ENCODE peak calls at places on chromosomes 4 and X, in four cellular contexts. One of them, this sample, is unnamed.

GRCh38 chrX:25968920-25969319 is 169.2 kb upstream of the MAGEB18 start:
- DNase-seq in K562: peak
- DNase-seq in HepG2: peak
- DNase-seq in H1: peak
- DNase-seq in this sample: no peak

GRCh38 chr4:56345461-56345860 is 41.8 kb downstream of the AASDH start:
- DNase-seq in H1: no peak
- DNase-seq in K562: no peak
- DNase-seq in HepG2: no peak
- DNase-seq in this sample: no peak

GRCh38 chrX:114344756-114345155 is 239.1 kb upstream of the HTR2C start:
- DNase-seq in K562: peak
- DNase-seq in HepG2: peak
- DNase-seq in H1: no peak
- DNase-seq in this sample: no peak

GRCh38 chr4:90841676-90842075 is 714.5 kb downstream of the CCSER1 start:
- DNase-seq in K562: no peak
- DNase-seq in HepG2: no peak
- DNase-seq in H1: no peak
- DNase-seq in this sample: no peak

GRCh38 chrX:9379697-9380551 is 84.9 kb upstream of the TBL1X start:
- DNase-seq in K562: no peak
- DNase-seq in HepG2: peak
- DNase-seq in H1: no peak
- DNase-seq in this sample: no peak

GRCh38 chrX:14039344-14039743 is 9.7 kb upstream of the GEMIN8 start:
- DNase-seq in H1: no peak
- DNase-seq in K562: peak
- DNase-seq in HepG2: peak
- DNase-seq in this sample: no peak

GRCh38 chr4:3682236-3683076 is 83.7 kb upstream of the ADRA2C start:
- DNase-seq in HepG2: no peak
- DNase-seq in K562: no peak
- DNase-seq in H1: no peak
- DNase-seq in this sample: no peak

GRCh38 chr4:75126058-75126457 is 193.1 kb downstream of the PARM1 start:
- DNase-seq in HepG2: no peak
- DNase-seq in H1: no peak
- DNase-seq in K562: no peak
- DNase-seq in this sample: no peak

GRCh38 chrX:118552501-118552900 is 56.9 kb downstream of the DOCK11 start:
- DNase-seq in HepG2: no peak
- DNase-seq in K562: no peak
- DNase-seq in H1: no peak
- DNase-seq in this sample: no peak

GRCh38 chr4:88809561-88810219 is 112.1 kb upstream of the NAP1L5 start:
- DNase-seq in H1: no peak
- DNase-seq in HepG2: peak
- DNase-seq in K562: no peak
- DNase-seq in this sample: no peak

GRCh38 chrX:41090568-41091238 is 5.5 kb downstream of the USP9X start:
- DNase-seq in H1: no peak
- DNase-seq in K562: no peak
- DNase-seq in HepG2: peak
- DNase-seq in this sample: no peak

GRCh38 chr4:152957437-152958185 is 21.5 kb downstream of the FHDC1 start:
- DNase-seq in H1: no peak
- DNase-seq in K562: peak
- DNase-seq in HepG2: no peak
- DNase-seq in this sample: no peak

GRCh38 chr4:6760865-6761264 is 21.7 kb upstream of the KIAA0232 start:
- DNase-seq in H1: no peak
- DNase-seq in HepG2: no peak
- DNase-seq in K562: no peak
- DNase-seq in this sample: no peak

GRCh38 chrX:41895826-41896225 is 27.5 kb downstream of the CASK start:
- DNase-seq in H1: no peak
- DNase-seq in HepG2: no peak
- DNase-seq in K562: no peak
- DNase-seq in this sample: no peak

GRCh38 chr4:83561381-83561780 is 25.5 kb downstream of the GPAT3 start:
- DNase-seq in HepG2: peak
- DNase-seq in H1: no peak
- DNase-seq in K562: no peak
- DNase-seq in this sample: no peak

GRCh38 chr4:27759621-27760020 is 899.0 kb downstream of the STIM2 start:
- DNase-seq in H1: no peak
- DNase-seq in K562: no peak
- DNase-seq in HepG2: no peak
- DNase-seq in this sample: no peak

GRCh38 chr4:106569151-106570029 is 200.8 kb upstream of the GIMD1 start:
- DNase-seq in K562: no peak
- DNase-seq in HepG2: no peak
- DNase-seq in H1: no peak
- DNase-seq in this sample: no peak

GRCh38 chr4:54186371-54186770 is 42.7 kb upstream of the PDGFRA start:
- DNase-seq in HepG2: no peak
- DNase-seq in H1: no peak
- DNase-seq in K562: no peak
- DNase-seq in this sample: no peak

GRCh38 chrX:12956704-12957541 is 18.0 kb upstream of the TMSB4X start:
- DNase-seq in HepG2: no peak
- DNase-seq in H1: no peak
- DNase-seq in K562: peak
- DNase-seq in this sample: peak

GRCh38 chrX:54223581-54223980 is 40.5 kb upstream of the FAM120C start:
- DNase-seq in H1: no peak
- DNase-seq in HepG2: no peak
- DNase-seq in K562: no peak
- DNase-seq in this sample: no peak

GRCh38 chr4:188992706-188993105 is 853.5 kb downstream of the TRIML1 start:
- DNase-seq in HepG2: no peak
- DNase-seq in H1: no peak
- DNase-seq in K562: no peak
- DNase-seq in this sample: no peak

GRCh38 chrX:151711787-151712186 is 4.0 kb upstream of the FATE1 start:
- DNase-seq in K562: no peak
- DNase-seq in HepG2: no peak
- DNase-seq in H1: no peak
- DNase-seq in this sample: no peak

GRCh38 chrX:130117166-130117565 is 6.9 kb upstream of the ELF4 start:
- DNase-seq in H1: no peak
- DNase-seq in HepG2: no peak
- DNase-seq in K562: no peak
- DNase-seq in this sample: no peak

GRCh38 chr4:132266374-132266773 is 882.7 kb upstream of the PCDH10 start:
- DNase-seq in K562: no peak
- DNase-seq in HepG2: no peak
- DNase-seq in H1: no peak
- DNase-seq in this sample: no peak

GRCh38 chr4:39096847-39097246 is 34.8 kb downstream of the KLHL5 start:
- DNase-seq in K562: no peak
- DNase-seq in HepG2: no peak
- DNase-seq in H1: no peak
- DNase-seq in this sample: no peak

GRCh38 chr4:185369729-185370128 is 26.0 kb downstream of the LRP2BP start:
- DNase-seq in H1: no peak
- DNase-seq in K562: no peak
- DNase-seq in HepG2: no peak
- DNase-seq in this sample: no peak

GRCh38 chr4:8344387-8344786 is 74.8 kb downstream of the HTRA3 start:
- DNase-seq in K562: no peak
- DNase-seq in HepG2: no peak
- DNase-seq in H1: no peak
- DNase-seq in this sample: no peak

GRCh38 chrX:129961180-129962083 is 21.0 kb upstream of the BCORL1 start:
- DNase-seq in K562: peak
- DNase-seq in H1: peak
- DNase-seq in HepG2: peak
- DNase-seq in this sample: peak

GRCh38 chrX:78747471-78747870 is at the start of gene LPAR4:
- DNase-seq in HepG2: no peak
- DNase-seq in H1: peak
- DNase-seq in K562: no peak
- DNase-seq in this sample: no peak

DNA sequence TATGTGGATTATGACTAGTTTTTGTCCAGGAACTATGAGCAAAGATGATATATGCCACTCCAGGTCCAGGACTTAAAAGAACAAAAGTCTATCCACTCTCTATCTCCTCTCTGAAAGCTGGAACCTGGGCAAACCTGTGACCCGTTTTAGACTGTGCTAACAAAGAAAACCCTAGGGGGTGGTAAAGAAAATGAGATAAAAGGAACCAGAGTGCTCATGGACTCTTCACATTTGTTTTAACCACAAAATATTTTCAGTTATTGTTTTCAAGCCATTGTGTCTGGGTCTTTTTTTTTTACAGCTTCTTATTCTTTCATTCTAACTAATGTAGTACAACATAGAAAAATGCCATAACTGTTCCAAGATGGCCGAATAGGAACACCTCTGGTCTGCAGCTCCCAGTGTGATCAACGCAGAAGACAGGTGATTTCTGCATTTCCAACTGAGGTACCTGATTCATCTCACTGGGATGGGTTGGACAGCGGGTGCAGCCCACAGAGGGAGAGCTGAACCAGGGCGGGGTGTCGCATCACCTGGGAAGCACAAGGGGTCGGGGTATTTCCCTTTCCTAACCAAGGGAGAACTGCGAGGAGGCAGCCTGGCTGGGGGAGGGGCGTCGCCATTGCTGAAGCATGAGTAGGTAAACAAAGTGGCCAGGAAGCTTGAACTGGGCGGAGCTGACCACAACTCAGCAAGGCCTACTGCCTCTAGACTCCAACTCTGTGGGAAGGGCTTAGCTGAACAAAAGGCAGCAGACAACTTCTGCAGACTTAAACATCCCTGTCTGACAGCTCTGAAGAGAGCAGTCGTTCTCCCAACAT is 45.1 kb downstream of the CHM start:
- DNase-seq in H1: peak
- DNase-seq in K562: peak
- DNase-seq in HepG2: peak
- DNase-seq in this sample: no peak
- TF ChIP-seq EP300 in H1: no peak
- TF ChIP-seq EP300 in K562: no peak
- TF ChIP-seq EP300 in HepG2: no peak
- TF ChIP-seq EP300 in this sample: no peak

GRCh38 chrX:136880452-136881013 is at the start of gene RBMX:
- DNase-seq in K562: peak
- DNase-seq in HepG2: peak
- DNase-seq in H1: peak
- DNase-seq in this sample: peak

GRCh38 chrX:136879001-136879667 is 1.4 kb downstream of the RBMX start:
- DNase-seq in H1: no peak
- DNase-seq in K562: no peak
- DNase-seq in HepG2: no peak
- DNase-seq in this sample: no peak

GRCh38 chrX:136878423-136878822 is 2.1 kb downstream of the RBMX start:
- DNase-seq in HepG2: no peak
- DNase-seq in K562: no peak
- DNase-seq in H1: no peak
- DNase-seq in this sample: no peak

DNA sequence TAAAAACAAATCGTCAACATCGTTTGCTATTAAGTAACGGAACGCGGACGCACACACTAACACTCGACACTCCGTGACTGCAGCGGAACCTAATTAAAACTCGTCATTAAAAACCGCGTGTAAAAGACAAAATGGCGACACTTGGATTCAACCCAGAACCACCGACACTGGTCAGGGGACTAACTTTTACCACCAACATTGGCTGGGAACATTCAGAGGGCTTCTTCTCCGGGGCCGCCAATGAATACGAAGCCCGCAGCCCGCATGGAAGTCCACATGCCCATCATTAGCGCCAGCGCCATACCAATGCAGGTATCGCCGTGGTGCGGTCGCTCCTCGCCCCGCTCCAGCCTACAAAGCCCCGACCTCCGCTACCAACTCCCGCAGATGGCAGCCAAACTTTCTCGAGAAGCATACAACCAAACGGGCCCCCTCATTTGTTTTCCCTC is 498 bp downstream of the RBMX start:
- DNase-seq in HepG2: no peak
- DNase-seq in H1: peak
- DNase-seq in K562: peak
- DNase-seq in this sample: no peak
- TF ChIP-seq ATF2 in HepG2: no peak
- TF ChIP-seq ATF2 in H1: no peak
- TF ChIP-seq ATF2 in K562: no peak
- TF ChIP-seq ATF2 in this sample: no peak

DNA sequence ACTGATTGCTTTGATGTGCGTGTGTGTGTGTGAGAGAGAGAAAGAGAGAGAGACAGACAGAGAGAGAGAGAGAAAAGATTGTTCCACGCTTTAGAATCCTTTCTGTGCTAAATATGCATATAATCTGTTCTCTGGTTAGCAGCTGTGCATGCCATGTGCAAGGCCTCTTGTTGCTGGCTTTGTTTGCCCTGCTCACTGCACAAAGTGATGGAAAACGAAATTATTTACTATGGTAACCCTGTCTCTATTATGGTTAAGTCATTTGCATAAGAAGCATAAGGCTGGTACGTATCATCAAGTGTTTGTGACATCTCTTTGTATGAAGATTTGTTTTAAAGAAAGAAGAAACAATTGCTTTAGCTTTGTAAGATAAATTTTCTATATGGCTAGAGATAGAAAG is 190.2 kb upstream of the POF1B start:
- DNase-seq in H1: no peak
- DNase-seq in HepG2: no peak
- DNase-seq in K562: no peak
- DNase-seq in this sample: no peak
- TF ChIP-seq EP300 in H1: no peak
- TF ChIP-seq EP300 in HepG2: no peak
- TF ChIP-seq EP300 in K562: no peak
- TF ChIP-seq EP300 in this sample: no peak

GRCh38 chrX:153878969-153879653 is 6.9 kb downstream of the L1CAM start:
- DNase-seq in H1: no peak
- DNase-seq in K562: no peak
- DNase-seq in HepG2: no peak
- DNase-seq in this sample: no peak

GRCh38 chrX:153881281-153881680 is 4.7 kb downstream of the L1CAM start:
- DNase-seq in HepG2: no peak
- DNase-seq in H1: no peak
- DNase-seq in K562: no peak
- DNase-seq in this sample: no peak

GRCh38 chrX:153879741-153880439 is 6.1 kb downstream of the L1CAM start:
- DNase-seq in K562: no peak
- DNase-seq in H1: no peak
- DNase-seq in HepG2: no peak
- DNase-seq in this sample: no peak

GRCh38 chrX:153882086-153882498 is 3.9 kb downstream of the L1CAM start:
- DNase-seq in HepG2: peak
- DNase-seq in H1: no peak
- DNase-seq in K562: no peak
- DNase-seq in this sample: no peak

DNA sequence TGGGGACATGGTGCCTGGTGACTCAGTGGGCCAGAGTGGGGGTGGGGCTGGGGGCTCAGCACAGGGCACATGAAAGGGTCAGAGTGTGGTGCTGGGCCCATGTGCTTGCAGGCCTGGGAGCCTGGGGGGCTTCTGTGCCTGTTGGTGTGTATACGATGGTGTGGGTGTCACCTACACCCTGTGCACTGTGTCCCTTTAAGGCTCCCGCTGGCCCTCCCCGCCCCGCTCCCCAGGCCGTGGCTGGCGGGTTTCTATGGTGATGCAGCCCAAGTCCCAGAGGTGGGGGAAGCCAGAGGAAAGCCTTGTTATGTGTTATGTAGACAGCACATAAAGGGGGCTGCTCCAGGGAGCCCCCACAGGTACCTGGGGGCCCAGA is 5.5 kb downstream of the L1CAM start:
- DNase-seq in K562: no peak
- DNase-seq in H1: no peak
- DNase-seq in HepG2: no peak
- DNase-seq in this sample: no peak
- TF ChIP-seq ATF2 in K562: no peak
- TF ChIP-seq ATF2 in H1: no peak
- TF ChIP-seq ATF2 in HepG2: no peak
- TF ChIP-seq ATF2 in this sample: no peak